ENCODE peak calls at places on chromosomes 5 and 9, in eight cellular contexts. S is stimulated activated CD4-positive, alpha-beta T cell treated with anti-CD3 and anti-CD28 coated beads, Interleukin-1b, Interleukin-23, amount 100 ng/mL, for 24 hours; T is iris pigment epithelial cell; E is aorta; Q is fibroblast of the conjunctiva; M is ELF-1; G is stimulated activated naive CD4-positive, alpha-beta T cell; I is dermis blood vessel endothelial cell. N is an unnamed sample.

GRCh38 chr9:137308102-137308619 is 6.1 kb upstream of the NRARP start:
- DNase-seq in S (no peak), T (no peak), E (peak; percentile 52), Q (no peak), M (no peak), G (no peak), I (no peak), N (peak; percentile 13)

GRCh38 chr5:130605200-130605599 is 559.9 kb downstream of the HINT1 start:
- DNase-seq in S (no peak), T (peak; percentile 8), E (no peak), Q (no peak), M (peak; percentile 2), G (no peak), I (no peak), N (no peak)

GRCh38 chr5:55865831-55866230 is 14.7 kb downstream of the IL31RA start:
- DNase-seq in S (no peak), T (peak; percentile 48), E (no peak), Q (no peak), M (peak; percentile 21), G (no peak), I (peak; percentile 37), N (no peak)

GRCh38 chr5:163614787-163615186 is 109.4 kb downstream of the MAT2B start:
- DNase-seq in S (no peak), T (no peak), E (no peak), Q (peak; percentile 10), M (no peak), G (no peak), I (no peak), N (no peak)

GRCh38 chr5:112824197-112824596 is 36.9 kb upstream of the SRP19 start:
- DNase-seq in S (no peak), T (no peak), E (no peak), Q (no peak), M (no peak), G (no peak), I (no peak), N (no peak)

GRCh38 chr9:5799314-5799713 is 33.6 kb downstream of the ERMP1 start:
- DNase-seq in S (no peak), T (peak; percentile 68), E (no peak), Q (peak; percentile 41), M (no peak), G (no peak), I (peak; percentile 80), N (peak; percentile 10)

GRCh38 chr5:139705655-139706587 is 57.8 kb downstream of the CXXC5 start:
- DNase-seq in S (no peak), T (no peak), E (no peak), Q (no peak), M (peak; percentile 30), G (no peak), I (no peak), N (no peak)

GRCh38 chr9:105052346-105052745 is 124.4 kb upstream of the ABCA1 start:
- DNase-seq in S (no peak), T (no peak), E (peak; percentile 59), Q (no peak), M (no peak), G (no peak), I (no peak), N (no peak)

GRCh38 chr5:34918025-34918424 is 2.5 kb downstream of the BRIX1 start:
- DNase-seq in S (no peak), T (no peak), E (no peak), Q (no peak), M (no peak), G (no peak), I (no peak), N (no peak)

GRCh38 chr9:21919377-21920362 is 74.5 kb downstream of the CDKN2A start:
- DNase-seq in S (no peak), T (peak; percentile 91), E (no peak), Q (peak; percentile 10), M (no peak), G (peak; percentile 4), I (peak; percentile 87), N (peak; percentile 14)

GRCh38 chr5:125012727-125013451 is 266.4 kb upstream of the ZNF608 start:
- DNase-seq in S (no peak), T (no peak), E (no peak), Q (no peak), M (no peak), G (no peak), I (no peak), N (no peak)

GRCh38 chr9:124014355-124015026 is 2.9 kb downstream of the LHX2 start:
- DNase-seq in S (no peak), T (no peak), E (no peak), Q (no peak), M (no peak), G (no peak), I (no peak), N (no peak)

GRCh38 chr5:82639393-82640144 is 361.4 kb upstream of the RPS23 start:
- DNase-seq in S (no peak), T (peak; percentile 20), E (no peak), Q (peak; percentile 17), M (no peak), G (no peak), I (no peak), N (no peak)

GRCh38 chr5:130874861-130875419 is 290.1 kb downstream of the HINT1 start:
- DNase-seq in S (no peak), T (no peak), E (no peak), Q (peak; percentile 16), M (no peak), G (no peak), I (no peak), N (no peak)

GRCh38 chr9:113920872-113921271 is 44.8 kb downstream of the ZNF618 start:
- DNase-seq in S (no peak), T (no peak), E (no peak), Q (no peak), M (no peak), G (no peak), I (no peak), N (no peak)

GRCh38 chr5:139212484-139212883 is 14.3 kb upstream of the SIL1 start:
- DNase-seq in S (no peak), T (no peak), E (no peak), Q (no peak), M (no peak), G (no peak), I (no peak), N (no peak)

GRCh38 chr9:113633782-113634596 is 170.5 kb downstream of the RGS3 start:
- DNase-seq in S (no peak), T (no peak), E (peak; percentile 12), Q (no peak), M (peak; percentile 63), G (no peak), I (peak; percentile 45), N (no peak)

GRCh38 chr9:10704720-10705119 is 91.9 kb upstream of the PTPRD start:
- DNase-seq in S (no peak), T (peak; percentile 47), E (no peak), Q (no peak), M (no peak), G (no peak), I (no peak), N (no peak)

N was measured in NCI-H2227 treated with DMSO at 0.1 percent for 48 hours.